ENCODE peak calls at places on chromosomes 1 and 21, in six cellular contexts. Q is right cardiac atrium, T is PC-3, A is GM23248, P is trophoblast cell, Z is A549. D is an unnamed sample. For H3K4me1, the result is how much of the 10 kb centered on the place peaks cover.

GRCh38 chr1:160101037-160101716 is 2.8 kb upstream of the IGSF8 start:
- DNase-seq in Q (peak), T (peak), A (peak), P (peak), Z (peak), D (peak)

GRCh38 chr1:158035976-158036583 is 42.6 kb downstream of the KIRREL1 start:
- DNase-seq in Q (peak), T (peak), A (peak), P (peak), Z (no peak), D (peak)

GRCh38 chr1:89273324-89273778 is 691 bp upstream of the GBP5 start:
- DNase-seq in Q (no peak), T (no peak), A (no peak), P (no peak), Z (no peak), D (no peak)

GRCh38 chr1:93722081-93723031 is 40.7 kb upstream of the BCAR3 start:
- DNase-seq in Q (peak), T (no peak), A (no peak), P (no peak), Z (no peak), D (no peak)

GRCh38 chr1:208654241-208654640 is 410.1 kb upstream of the PLXNA2 start:
- DNase-seq in Q (no peak), T (peak), A (peak), P (peak), Z (peak), D (peak)

GRCh38 chr1:112614460-112615065 is 4.4 kb downstream of the ST7L start:
- DNase-seq in Q (no peak), T (peak), A (peak), P (peak), Z (no peak), D (peak)

GRCh38 chr1:33097137-33097611 is 16.2 kb downstream of the AZIN2 start:
- DNase-seq in Q (no peak), T (no peak), A (peak), P (peak), Z (no peak), D (no peak)

GRCh38 chr1:204262506-204263239 is 48.9 kb upstream of the GOLT1A start:
- DNase-seq in Q (no peak), T (no peak), A (no peak), P (no peak), Z (no peak), D (no peak)

GRCh38 chr1:235835226-235835625 is 31.5 kb downstream of the LYST start:
- DNase-seq in Q (peak), T (no peak), A (peak), P (no peak), Z (no peak), D (peak)

GRCh38 chr1:209883341-209883971 is 54.6 kb upstream of the SYT14 start:
- DNase-seq in Q (no peak), T (peak), A (peak), P (peak), Z (no peak), D (no peak)

GRCh38 chr1:53462769-53463501 is 3.7 kb downstream of the DMRTB1 start:
- DNase-seq in Q (no peak), T (no peak), A (no peak), P (no peak), Z (no peak), D (no peak)

GRCh38 chr1:6106977-6107376 is 61.3 kb downstream of the KCNAB2 start:
- DNase-seq in Q (no peak), T (no peak), A (no peak), P (no peak), Z (no peak), D (no peak)

GRCh38 chr1:8043621-8044020 is 17.5 kb upstream of the ERRFI1 start:
- DNase-seq in Q (no peak), T (no peak), A (no peak), P (no peak), Z (no peak), D (no peak)

GRCh38 chr1:173414136-173414535 is 63.0 kb upstream of the PRDX6 start:
- DNase-seq in Q (no peak), T (no peak), A (no peak), P (no peak), Z (no peak), D (peak)

GRCh38 chr1:93839307-93839706 is 39.7 kb downstream of the DNTTIP2 start:
- DNase-seq in Q (no peak), T (peak), A (peak), P (peak), Z (no peak), D (no peak)

GRCh38 chr1:160951443-160952128 is 3.0 kb downstream of the ITLN2 start:
- DNase-seq in Q (peak), T (peak), A (peak), P (peak), Z (peak), D (peak)

GRCh38 chr21:28913071-28913470 is 79.6 kb downstream of the LTN1 start:
- DNase-seq in Q (no peak), T (no peak), A (no peak), P (no peak), Z (no peak), D (no peak)

GRCh38 chr1:107326823-107327445 is 186.1 kb downstream of the NTNG1 start:
- DNase-seq in Q (no peak), T (no peak), A (peak), P (peak), Z (no peak), D (no peak)

GRCh38 chr21:45736705-45737484 is 93.4 kb downstream of the PCBP3 start:
- DNase-seq in Q (no peak), T (no peak), A (no peak), P (peak), Z (no peak), D (no peak)

GRCh38 chr1:39045231-39045630 is 19.1 kb downstream of the NDUFS5 start:
- DNase-seq in Q (no peak), T (no peak), A (no peak), P (no peak), Z (no peak), D (no peak)

GRCh38 chr21:29888437-29888836 is 51.4 kb downstream of the GRIK1 start:
- DNase-seq in Q (no peak), T (peak), A (peak), P (peak), Z (no peak), D (no peak)

GRCh38 chr1:197980457-197980856 is 63.3 kb downstream of the LHX9 start:
- DNase-seq in Q (no peak), T (no peak), A (no peak), P (no peak), Z (no peak), D (no peak)

GRCh38 chr1:111553199-111553598 is 49.8 kb upstream of the ADORA3 start:
- DNase-seq in Q (no peak), T (peak), A (peak), P (peak), Z (no peak), D (no peak)

GRCh38 chr1:230581446-230582079 is 60.7 kb upstream of the COG2 start:
- DNase-seq in Q (no peak), T (peak), A (no peak), P (peak), Z (peak), D (peak)

GRCh38 chr1:4965346-4965726 is 310.9 kb downstream of the AJAP1 start:
- DNase-seq in Q (no peak), T (no peak), A (no peak), P (no peak), Z (no peak), D (no peak)

GRCh38 chr1:203172184-203173115 is 3.2 kb downstream of the MYBPH start:
- DNase-seq in Q (peak), T (peak), A (peak), P (peak), Z (peak), D (peak)

GRCh38 chr1:232629250-232630046 is 485 bp downstream of the SIPA1L2 start:
- DNase-seq in Q (peak), T (peak), A (peak), P (peak), Z (peak), D (peak)

GRCh38 chr1:157235307-157235706 is 97.1 kb upstream of the ETV3 start:
- DNase-seq in Q (no peak), T (no peak), A (no peak), P (peak), Z (no peak), D (peak)

GRCh38 chr1:45275054-45275453 is 51.6 kb upstream of the HPDL start:
- DNase-seq in Q (no peak), T (no peak), A (no peak), P (no peak), Z (no peak), D (peak)

GRCh38 chr1:42172394-42173133 is 8.0 kb upstream of the GUCA2A start:
- DNase-seq in Q (no peak), T (no peak), A (no peak), P (no peak), Z (no peak), D (peak)

GRCh38 chr21:42724226-42724920 is 71.0 kb downstream of the PDE9A start:
- DNase-seq in Q (peak), T (peak), A (peak), P (peak), Z (peak), D (peak)

GRCh38 chr1:115527746-115528145 is 114.0 kb upstream of the VANGL1 start:
- DNase-seq in Q (no peak), T (no peak), A (no peak), P (peak), Z (no peak), D (no peak)

GRCh38 chr1:115531806-115532359 is 109.9 kb upstream of the VANGL1 start:
- DNase-seq in Q (no peak), T (no peak), A (no peak), P (no peak), Z (no peak), D (no peak)

GRCh38 chr1:115526900-115527299 is 114.9 kb upstream of the VANGL1 start:
- DNase-seq in Q (no peak), T (no peak), A (no peak), P (no peak), Z (no peak), D (peak)

GRCh38 chr1:115529216-115529897 is 112.4 kb upstream of the VANGL1 start:
- DNase-seq in Q (no peak), T (no peak), A (peak), P (no peak), Z (no peak), D (no peak)

GRCh38 chr1:115530407-115530806 is 111.4 kb upstream of the VANGL1 start:
- DNase-seq in Q (no peak), T (peak), A (peak), P (no peak), Z (no peak), D (no peak)
- H3K4me1 ChIP-seq in Q (under half), T (under half), A (under half), P (under half), Z (under half), D (under half)

DNA sequence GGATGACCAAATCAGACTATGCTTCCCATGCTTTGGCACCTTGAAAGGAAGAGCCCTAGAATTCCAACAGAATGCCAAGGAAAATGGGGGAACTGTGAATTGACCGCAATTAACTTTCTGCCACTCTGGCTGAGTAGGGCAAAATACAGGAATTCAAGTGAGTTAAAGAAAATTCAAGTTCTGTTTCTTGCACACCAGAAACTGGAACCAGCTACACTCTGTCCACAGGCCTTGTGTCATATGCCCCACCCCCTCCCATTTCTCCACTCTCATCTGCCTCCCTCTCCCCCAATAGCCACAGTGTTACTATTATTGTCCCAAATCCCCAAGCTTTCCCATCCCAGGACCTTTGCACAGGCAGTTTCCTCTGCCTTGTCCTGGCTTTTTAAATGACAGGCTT is 4.2 kb upstream of the STK40 start:
- DNase-seq in Q (no peak), T (no peak), A (no peak), P (no peak), Z (no peak), D (no peak)
- H3K4me1 ChIP-seq in Q (under half), T (under half), A (under half), P (under half), Z (under half), D (under half)

DNA sequence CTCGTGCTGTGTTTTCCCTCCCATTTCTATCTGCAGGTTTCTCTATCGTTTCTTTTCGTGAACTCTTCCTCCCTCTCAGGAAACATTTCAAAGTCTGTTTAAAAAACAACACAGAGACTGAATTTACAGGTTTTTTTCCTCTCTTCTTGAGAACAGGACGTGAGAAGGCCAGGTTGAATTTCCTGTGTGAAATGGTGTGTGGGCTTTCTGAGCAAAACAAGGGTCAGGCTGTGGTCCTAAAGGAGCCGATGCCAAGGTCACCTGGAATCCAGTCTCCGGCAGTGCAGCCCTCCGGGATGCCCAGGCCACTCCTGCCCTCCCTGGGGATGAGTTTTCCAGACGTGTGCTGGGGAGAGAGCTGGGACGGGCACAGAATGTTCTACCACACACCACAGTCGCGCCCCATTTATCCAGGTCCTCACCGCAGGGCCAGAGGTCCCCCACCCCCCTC is 62.7 kb upstream of the RUNX3 start:
- DNase-seq in Q (no peak), T (no peak), A (no peak), P (no peak), Z (no peak), D (peak)
- H3K4me1 ChIP-seq in Q (under half), T (under half), A (under half), P (under half), Z (under half), D (under half)

DNA sequence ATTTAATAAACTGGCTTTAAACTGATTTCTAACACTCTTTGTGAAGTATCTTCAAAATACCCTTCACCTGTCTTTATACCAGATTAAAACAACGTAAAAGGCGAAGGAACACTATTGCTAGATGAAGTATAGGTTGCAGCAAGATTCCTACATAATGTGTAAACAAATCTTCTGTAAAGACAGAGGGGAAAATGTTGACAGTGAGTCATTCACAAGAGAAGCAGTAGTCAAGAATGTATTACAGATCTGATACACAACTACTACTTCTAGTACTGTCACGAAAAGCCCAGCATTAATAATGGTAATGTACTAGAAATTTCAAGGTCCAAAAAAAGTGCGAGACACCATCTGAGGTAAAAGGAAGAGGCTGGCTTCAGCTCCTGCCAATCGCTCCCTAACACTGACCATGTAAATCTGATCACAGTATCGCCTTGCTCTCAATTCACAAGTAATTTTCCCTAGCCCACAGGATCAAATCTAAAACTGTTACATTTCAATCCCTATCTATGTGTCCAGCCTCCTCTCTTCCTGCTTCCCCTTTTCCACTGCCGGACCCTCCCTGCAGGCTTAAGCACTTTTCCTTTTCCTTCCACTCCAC is 290.4 kb downstream of the AKT3 start:
- DNase-seq in Q (no peak), T (peak), A (peak), P (peak), Z (peak), D (no peak)
- H3K4me1 ChIP-seq in Q (under half), T (under half), A (under half), P (under half), Z (under half), D (under half)

DNA sequence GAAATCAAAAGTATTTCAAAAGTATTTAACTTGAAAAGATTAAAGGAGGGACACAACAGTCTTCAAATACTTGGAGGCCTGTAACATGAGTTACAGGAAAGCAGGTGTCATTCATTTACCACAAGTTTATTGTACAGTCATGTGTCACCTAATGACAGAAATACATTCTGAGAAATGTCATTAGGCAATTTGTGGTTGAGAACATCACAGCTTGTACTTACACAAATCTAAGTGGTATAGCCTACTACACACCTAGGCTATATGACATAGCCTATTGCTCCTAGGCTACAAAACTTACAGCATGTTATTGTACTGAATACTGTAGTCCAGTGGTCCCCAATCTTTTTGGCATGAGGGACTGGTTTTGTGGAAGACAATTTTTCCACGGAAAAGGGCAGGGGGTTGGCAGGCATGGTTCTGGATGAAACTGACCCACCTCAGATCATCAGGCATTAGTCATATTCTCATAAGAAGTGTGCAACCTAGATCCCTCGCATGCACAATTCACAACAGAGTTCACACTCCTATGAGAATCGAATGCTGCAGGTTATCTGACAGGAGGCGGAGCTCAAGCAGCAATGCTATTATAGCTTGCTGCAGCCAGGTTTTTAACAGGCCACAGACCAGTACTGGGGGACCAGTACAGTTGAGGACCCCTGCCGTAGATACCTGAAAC is 25.0 kb upstream of the PHTF1 start:
- DNase-seq in Q (no peak), T (no peak), A (no peak), P (peak), Z (no peak), D (peak)
- H3K4me1 ChIP-seq in Q (under half), T (under half), A (under half), P (under half), Z (under half), D (under half)

GRCh38 chr1:205517763-205518162 is 13.3 kb downstream of the CDK18 start:
- DNase-seq in Q (no peak), T (no peak), A (no peak), P (no peak), Z (no peak), D (no peak)

GRCh38 chr1:205516362-205516761 is 11.9 kb downstream of the CDK18 start:
- DNase-seq in Q (no peak), T (no peak), A (no peak), P (no peak), Z (no peak), D (no peak)

GRCh38 chr1:205515781-205516253 is 11.3 kb downstream of the CDK18 start:
- DNase-seq in Q (no peak), T (no peak), A (peak), P (no peak), Z (no peak), D (no peak)

GRCh38 chr1:205518616-205519540 is 14.4 kb downstream of the CDK18 start:
- DNase-seq in Q (no peak), T (no peak), A (no peak), P (no peak), Z (no peak), D (no peak)

DNA sequence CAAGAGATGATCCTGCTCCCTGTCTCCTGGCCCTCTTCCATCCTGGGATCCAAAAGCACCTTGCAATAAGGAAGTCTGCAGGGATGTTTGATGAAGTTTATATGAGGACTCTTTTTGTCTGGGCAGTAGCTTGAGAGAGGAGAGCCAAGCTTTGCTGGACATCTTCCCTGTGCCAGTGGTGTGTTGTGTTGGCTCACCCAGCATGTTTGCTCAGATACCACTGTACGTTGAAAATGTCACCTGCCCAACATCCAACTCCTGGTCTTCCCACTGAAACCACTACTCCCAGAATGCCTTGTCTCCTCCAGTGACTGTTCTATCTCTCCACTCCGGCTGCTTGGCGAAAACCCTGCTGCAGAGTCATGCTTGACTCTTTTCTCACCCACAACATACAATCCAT is 12.8 kb downstream of the CDK18 start:
- DNase-seq in Q (no peak), T (no peak), A (no peak), P (no peak), Z (no peak), D (no peak)
- H3K4me1 ChIP-seq in Q (under half), T (under half), A (under half), P (under half), Z (under half), D (under half)

GRCh38 chr1:223711173-223711572 is 1.2 kb upstream of the CAPN2 start:
- DNase-seq in Q (no peak), T (peak), A (peak), P (no peak), Z (no peak), D (no peak)
- H3K4me1 ChIP-seq in Q (under half), T (half or more), A (under half), P (under half), Z (half or more), D (under half)

DNA sequence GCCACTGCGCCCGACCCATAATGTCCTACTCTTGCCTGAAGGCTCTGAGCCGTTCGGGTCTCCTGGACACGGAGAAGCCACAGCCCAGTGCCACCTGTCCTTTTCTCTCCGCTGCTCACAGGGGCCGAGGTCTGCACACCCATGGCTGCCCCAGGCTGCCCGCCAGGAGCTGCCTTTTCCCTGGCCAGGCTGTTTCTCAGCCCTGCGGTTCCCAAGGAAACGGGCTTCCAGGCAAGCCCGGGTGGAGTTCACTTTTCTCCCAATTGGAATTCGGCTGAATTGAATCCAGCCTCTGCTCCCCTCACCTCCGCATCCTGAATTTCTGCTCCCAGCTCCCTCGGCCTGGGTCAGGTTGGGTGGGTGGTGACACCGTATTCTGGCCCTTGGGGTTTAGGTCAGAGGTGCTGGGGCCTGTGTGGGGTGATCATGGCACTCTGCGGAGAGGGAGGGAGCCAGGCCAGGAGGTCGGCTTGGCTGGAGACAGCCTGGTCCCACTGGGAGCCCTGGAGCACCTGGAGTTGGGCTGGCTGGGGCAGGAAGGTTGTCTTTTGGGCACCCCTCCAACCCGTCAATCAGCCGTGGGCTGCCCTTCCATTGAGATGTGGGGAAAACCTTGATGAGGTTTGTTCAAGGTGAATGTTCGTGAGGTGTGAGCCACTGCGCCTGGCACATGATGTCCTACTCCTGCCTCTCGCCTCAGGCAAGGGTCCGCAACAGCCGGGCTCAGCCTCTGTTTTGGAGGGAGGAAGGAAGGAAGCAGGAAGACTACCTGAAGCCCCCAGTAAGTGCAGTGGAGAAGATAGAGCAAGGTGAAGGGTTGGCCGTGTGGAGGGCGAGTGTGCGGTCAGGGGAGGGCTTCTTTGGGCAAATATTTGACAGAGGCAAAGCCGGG is 25.1 kb downstream of the RRP1 start:
- DNase-seq in Q (no peak), T (no peak), A (peak), P (peak), Z (no peak), D (no peak)
- H3K4me1 ChIP-seq in Q (under half), T (under half), A (under half), P (under half), Z (under half), D (under half)

D was measured in small intestine.